ENCODE peak calls at places on chromosomes 11 and 22, in six cellular contexts. X, B, P, V, F and G are unnamed samples.

GRCh38 chr11:35267504-35267903 is 128.5 kb downstream of the CD44 start:
- DNase-seq in P (no peak), F (peak; percentile 87), X (no peak), B (no peak), V (peak; percentile 90), G (no peak)

GRCh38 chr22:39306456-39307361 is 12.7 kb downstream of the RPL3 start:
- DNase-seq in P (no peak), F (no peak), B (peak; percentile 72), X (peak; percentile 31), V (no peak), G (no peak)

GRCh38 chr11:102007567-102008437 is 39.4 kb upstream of the CFAP300 start:
- DNase-seq in F (peak; percentile 48), B (no peak), P (peak; percentile 77), V (peak; percentile 79), X (no peak), G (no peak)

GRCh38 chr22:38270091-38270972 is 2.5 kb downstream of the TMEM184B start:
- DNase-seq in F (no peak), V (peak; percentile 34), B (no peak), X (no peak), P (no peak), G (no peak)

GRCh38 chr11:14768789-14769188 is 123.2 kb downstream of the CYP2R1 start:
- DNase-seq in F (no peak), P (no peak), V (no peak), B (no peak), X (peak; percentile 24), G (no peak)

GRCh38 chr22:48918585-48919186 is 909.0 kb downstream of the BRD1 start:
- DNase-seq in P (no peak), F (no peak), V (no peak), B (no peak), X (no peak), G (no peak)

GRCh38 chr22:39545310-39546063 is 12.9 kb upstream of the RPS19BP1 start:
- DNase-seq in F (peak; percentile 26), B (peak; percentile 80), V (peak; percentile 36), P (peak; percentile 57), X (no peak), G (no peak)

GRCh38 chr11:65861533-65862183 is 1.4 kb downstream of the MUS81 start:
- DNase-seq in X (no peak), F (no peak), B (peak; percentile 3), P (no peak), V (no peak), G (no peak)

GRCh38 chr11:82794490-82794889 is 60.8 kb upstream of the FAM181B start:
- DNase-seq in V (no peak), F (no peak), B (no peak), P (no peak), X (no peak), G (no peak)

GRCh38 chr11:131817701-131818188 is 447.3 kb downstream of the NTM start:
- DNase-seq in V (no peak), F (no peak), B (no peak), X (no peak), P (no peak), G (no peak)

GRCh38 chr11:68905421-68906360 is 2.0 kb downstream of the IGHMBP2 start:
- DNase-seq in F (no peak), B (no peak), X (no peak), P (no peak), V (no peak), G (no peak)

GRCh38 chr22:41382098-41382578 is 396 bp downstream of the TEF start:
- DNase-seq in X (peak; percentile 56), P (peak; percentile 25), F (no peak), V (no peak), B (peak; percentile 68), G (peak; percentile 89)

GRCh38 chr11:82315093-82315492 is 418.6 kb downstream of the FAM181B start:
- DNase-seq in B (peak; percentile 15), P (peak; percentile 36), F (no peak), X (no peak), V (no peak), G (no peak)

GRCh38 chr11:110297082-110297725 is 790 bp upstream of the RDX start:
- DNase-seq in V (no peak), B (no peak), X (no peak), P (no peak), F (no peak), G (no peak)

GRCh38 chr11:3807856-3808845 is at the start of gene PGAP2:
- DNase-seq in B (peak; percentile 68), X (peak; percentile 55), P (peak; percentile 76), F (no peak), V (peak; percentile 31), G (peak; percentile 84)

GRCh38 chr11:121654506-121655480 is 202.0 kb upstream of the SORL1-AS1 start:
- DNase-seq in B (no peak), F (no peak), P (peak; percentile 3), V (no peak), X (no peak), G (no peak)